ENCODE peak calls at places on chromosome 17, in four cellular contexts. A, Q, O and H are unnamed samples.

GRCh38 chr17:49494937-49495841 is at the start of gene NGFR:
- DNase-seq in Q (peak; percentile 42), O (peak; percentile 43), A (no peak), H (peak; percentile 72)

GRCh38 chr17:82246365-82247174 is 17.7 kb downstream of the SLC16A3 start:
- DNase-seq in O (no peak), A (no peak), Q (no peak), H (peak; percentile 50)

GRCh38 chr17:42675984-42676423 is 790 bp downstream of the PLEKHH3 start:
- DNase-seq in A (peak; percentile 66), Q (no peak), O (peak; percentile 38), H (no peak)

GRCh38 chr17:59800530-59800942 is 92.2 kb downstream of the TUBD1 start:
- DNase-seq in A (no peak), Q (no peak), O (no peak), H (no peak)

GRCh38 chr17:39687101-39687545 is 734 bp downstream of the PGAP3 start:
- DNase-seq in O (no peak), A (no peak), Q (no peak), H (no peak)

GRCh38 chr17:80829166-80829813 is 162.4 kb upstream of the CHMP6 start:
- DNase-seq in Q (no peak), A (no peak), O (no peak), H (no peak)

GRCh38 chr17:71709271-71709670 is 411.5 kb upstream of the SOX9 start:
- DNase-seq in A (no peak), O (no peak), Q (no peak), H (no peak)

GRCh38 chr17:79609616-79610150 is 1.2 kb downstream of the RBFOX3 start:
- DNase-seq in Q (no peak), A (no peak), O (no peak), H (no peak)